ENCODE peak calls at places on chromosomes 1 and 21, in seven cellular contexts. One of them, this sample, is unnamed.

GRCh38 chr1:66571789-66572188 is 37.8 kb downstream of the SGIP1 start:
- DNase-seq in ovary: no peak
- DNase-seq in breast epithelium: no peak
- DNase-seq in tibial nerve: no peak
- DNase-seq in IMR-90: peak
- DNase-seq in esophagus muscularis mucosa: no peak
- DNase-seq in heart left ventricle: no peak
- DNase-seq in this sample: no peak

GRCh38 chr21:26519142-26519541 is 53.9 kb downstream of the CYYR1 start:
- DNase-seq in ovary: no peak
- DNase-seq in breast epithelium: no peak
- DNase-seq in tibial nerve: no peak
- DNase-seq in IMR-90: no peak
- DNase-seq in esophagus muscularis mucosa: no peak
- DNase-seq in heart left ventricle: no peak
- DNase-seq in this sample: no peak

GRCh38 chr1:224339422-224340033 is 9.6 kb upstream of the NVL start:
- DNase-seq in ovary: no peak
- DNase-seq in breast epithelium: no peak
- DNase-seq in tibial nerve: no peak
- DNase-seq in IMR-90: no peak
- DNase-seq in esophagus muscularis mucosa: no peak
- DNase-seq in heart left ventricle: no peak
- DNase-seq in this sample: no peak

GRCh38 chr1:44862829-44863406 is 19.9 kb upstream of the PTCH2 start:
- DNase-seq in ovary: no peak
- DNase-seq in breast epithelium: no peak
- DNase-seq in tibial nerve: no peak
- DNase-seq in IMR-90: peak
- DNase-seq in esophagus muscularis mucosa: no peak
- DNase-seq in heart left ventricle: no peak
- DNase-seq in this sample: no peak

GRCh38 chr1:44240802-44241671 is 27.8 kb downstream of the DMAP1 start:
- DNase-seq in ovary: no peak
- DNase-seq in breast epithelium: no peak
- DNase-seq in tibial nerve: no peak
- DNase-seq in IMR-90: no peak
- DNase-seq in esophagus muscularis mucosa: no peak
- DNase-seq in heart left ventricle: peak
- DNase-seq in this sample: no peak

GRCh38 chr1:203364013-203364730 is 13.2 kb upstream of the FMOD start:
- DNase-seq in ovary: peak
- DNase-seq in breast epithelium: no peak
- DNase-seq in tibial nerve: no peak
- DNase-seq in IMR-90: no peak
- DNase-seq in esophagus muscularis mucosa: no peak
- DNase-seq in heart left ventricle: peak
- DNase-seq in this sample: peak

GRCh38 chr1:52727114-52727586 is 897 bp downstream of the ZYG11B start:
- DNase-seq in ovary: no peak
- DNase-seq in breast epithelium: no peak
- DNase-seq in tibial nerve: no peak
- DNase-seq in IMR-90: no peak
- DNase-seq in esophagus muscularis mucosa: no peak
- DNase-seq in heart left ventricle: no peak
- DNase-seq in this sample: no peak

GRCh38 chr1:43348809-43349593 is 9.8 kb upstream of the CDC20 start:
- DNase-seq in ovary: peak
- DNase-seq in breast epithelium: peak
- DNase-seq in tibial nerve: peak
- DNase-seq in IMR-90: no peak
- DNase-seq in esophagus muscularis mucosa: peak
- DNase-seq in heart left ventricle: peak
- DNase-seq in this sample: peak

GRCh38 chr1:85328713-85329376 is 52.4 kb upstream of the BCL10 start:
- DNase-seq in ovary: no peak
- DNase-seq in breast epithelium: no peak
- DNase-seq in tibial nerve: no peak
- DNase-seq in IMR-90: peak
- DNase-seq in esophagus muscularis mucosa: no peak
- DNase-seq in heart left ventricle: peak
- DNase-seq in this sample: no peak

GRCh38 chr21:15552914-15553491 is 176.8 kb upstream of the USP25 start:
- DNase-seq in ovary: no peak
- DNase-seq in breast epithelium: no peak
- DNase-seq in tibial nerve: no peak
- DNase-seq in IMR-90: peak
- DNase-seq in esophagus muscularis mucosa: no peak
- DNase-seq in heart left ventricle: no peak
- DNase-seq in this sample: no peak

GRCh38 chr1:219954736-219955421 is 26.5 kb upstream of the SLC30A10 start:
- DNase-seq in ovary: no peak
- DNase-seq in breast epithelium: no peak
- DNase-seq in tibial nerve: no peak
- DNase-seq in IMR-90: no peak
- DNase-seq in esophagus muscularis mucosa: no peak
- DNase-seq in heart left ventricle: no peak
- DNase-seq in this sample: no peak

GRCh38 chr1:219959540-219960208 is 31.3 kb upstream of the SLC30A10 start:
- DNase-seq in ovary: no peak
- DNase-seq in breast epithelium: no peak
- DNase-seq in tibial nerve: no peak
- DNase-seq in IMR-90: no peak
- DNase-seq in esophagus muscularis mucosa: no peak
- DNase-seq in heart left ventricle: no peak
- DNase-seq in this sample: no peak

GRCh38 chr1:219958875-219959417 is 30.6 kb upstream of the SLC30A10 start:
- DNase-seq in ovary: no peak
- DNase-seq in breast epithelium: no peak
- DNase-seq in tibial nerve: no peak
- DNase-seq in IMR-90: no peak
- DNase-seq in esophagus muscularis mucosa: no peak
- DNase-seq in heart left ventricle: no peak
- DNase-seq in this sample: no peak

GRCh38 chr1:219952361-219952760 is 24.0 kb upstream of the SLC30A10 start:
- DNase-seq in ovary: no peak
- DNase-seq in breast epithelium: no peak
- DNase-seq in tibial nerve: no peak
- DNase-seq in IMR-90: no peak
- DNase-seq in esophagus muscularis mucosa: no peak
- DNase-seq in heart left ventricle: no peak
- DNase-seq in this sample: no peak

DNA sequence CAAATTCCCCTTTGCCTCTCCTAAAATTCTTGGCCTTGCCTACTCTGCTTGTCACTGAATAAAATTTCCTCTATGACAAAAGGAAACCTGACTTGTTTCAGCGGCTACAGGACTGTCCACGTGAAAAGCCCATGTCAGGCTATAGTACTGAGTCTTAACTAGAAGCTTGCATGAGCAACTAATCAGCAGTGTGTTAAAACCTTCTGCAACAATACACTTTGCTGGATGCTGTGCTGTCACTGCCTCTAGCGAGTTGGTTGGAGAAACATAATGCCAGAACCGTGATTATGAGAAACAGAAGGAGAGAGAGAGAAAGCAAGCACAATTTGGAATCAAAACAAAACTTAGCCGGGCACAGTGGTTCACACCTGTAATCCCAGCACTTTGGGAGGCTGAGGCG is 25.7 kb upstream of the SLC30A10 start:
- DNase-seq in ovary: no peak
- DNase-seq in breast epithelium: no peak
- DNase-seq in tibial nerve: no peak
- DNase-seq in IMR-90: no peak
- DNase-seq in esophagus muscularis mucosa: no peak
- DNase-seq in heart left ventricle: no peak
- DNase-seq in this sample: no peak
- TF ChIP-seq POLR2A in ovary: no peak
- TF ChIP-seq POLR2A in breast epithelium: no peak
- TF ChIP-seq POLR2A in tibial nerve: no peak
- TF ChIP-seq POLR2A in IMR-90: no peak
- TF ChIP-seq POLR2A in esophagus muscularis mucosa: no peak
- TF ChIP-seq POLR2A in heart left ventricle: no peak
- TF ChIP-seq POLR2A in this sample: no peak

GRCh38 chr1:162687870-162688269 is 55.6 kb downstream of the DDR2 start:
- DNase-seq in ovary: no peak
- DNase-seq in breast epithelium: no peak
- DNase-seq in tibial nerve: no peak
- DNase-seq in IMR-90: no peak
- DNase-seq in esophagus muscularis mucosa: no peak
- DNase-seq in heart left ventricle: no peak
- DNase-seq in this sample: no peak
- TF ChIP-seq CTCF in ovary: no peak
- TF ChIP-seq CTCF in breast epithelium: no peak
- TF ChIP-seq CTCF in tibial nerve: no peak
- TF ChIP-seq CTCF in IMR-90: no peak
- TF ChIP-seq CTCF in esophagus muscularis mucosa: no peak
- TF ChIP-seq CTCF in heart left ventricle: no peak
- TF ChIP-seq CTCF in this sample: no peak

GRCh38 chr1:11156441-11156840 is 32.7 kb upstream of the ANGPTL7 start:
- DNase-seq in ovary: no peak
- DNase-seq in breast epithelium: no peak
- DNase-seq in tibial nerve: no peak
- DNase-seq in IMR-90: no peak
- DNase-seq in esophagus muscularis mucosa: no peak
- DNase-seq in heart left ventricle: no peak
- DNase-seq in this sample: no peak
- TF ChIP-seq POLR2A in ovary: no peak
- TF ChIP-seq POLR2A in breast epithelium: no peak
- TF ChIP-seq POLR2A in tibial nerve: no peak
- TF ChIP-seq POLR2A in IMR-90: no peak
- TF ChIP-seq POLR2A in esophagus muscularis mucosa: no peak
- TF ChIP-seq POLR2A in heart left ventricle: no peak
- TF ChIP-seq POLR2A in this sample: no peak

DNA sequence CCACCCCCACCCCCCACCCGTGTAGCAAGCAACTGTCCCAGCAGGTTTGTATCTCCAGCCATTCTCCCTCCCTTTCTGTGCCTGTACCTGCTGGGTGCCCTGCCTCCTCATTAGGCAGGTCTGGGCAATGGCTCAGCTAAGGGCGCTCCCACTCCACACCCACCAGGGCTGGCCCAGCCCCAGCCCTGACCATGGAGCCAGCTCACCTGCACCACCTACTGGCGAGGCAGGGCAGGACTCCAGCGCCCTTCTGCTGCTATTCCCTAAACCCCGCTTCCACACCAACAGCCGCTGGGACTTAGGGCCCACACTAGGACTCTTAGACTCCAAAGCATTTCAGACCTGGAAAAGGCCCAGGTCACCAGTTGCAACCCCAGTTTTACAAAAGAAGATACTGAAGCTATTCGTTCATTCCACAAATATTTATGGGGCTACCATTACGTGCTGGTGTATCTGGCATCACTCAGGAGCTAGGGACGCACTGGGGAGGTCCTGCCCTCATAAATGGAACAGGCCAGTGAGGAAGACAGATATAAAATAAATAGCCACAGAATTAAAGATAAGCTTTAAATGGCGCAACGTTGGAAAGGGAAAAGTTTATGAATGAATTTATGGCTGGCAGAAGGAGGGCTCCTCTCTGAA is 24.0 kb downstream of the PGLYRP3 start:
- DNase-seq in ovary: no peak
- DNase-seq in breast epithelium: no peak
- DNase-seq in tibial nerve: no peak
- DNase-seq in IMR-90: no peak
- DNase-seq in esophagus muscularis mucosa: peak
- DNase-seq in heart left ventricle: no peak
- DNase-seq in this sample: peak
- TF ChIP-seq CTCF in ovary: no peak
- TF ChIP-seq CTCF in breast epithelium: no peak
- TF ChIP-seq CTCF in tibial nerve: no peak
- TF ChIP-seq CTCF in IMR-90: peak
- TF ChIP-seq CTCF in esophagus muscularis mucosa: no peak
- TF ChIP-seq CTCF in heart left ventricle: peak
- TF ChIP-seq CTCF in this sample: no peak

This sample was measured in lower leg skin.